ENCODE peak calls at places on chromosomes 11 and 22, in seven cellular contexts. G is H1, Q is suprapubic skin, C is lung, S is neural progenitor cell, F is tibial nerve, O is heart right ventricle. Z is an unnamed sample.
A peak's percentile ranks its signal among the peaks of the same experiment; 100 is the strongest.

GRCh38 chr11:69480547-69481392 is 693 bp upstream of the LINC01488 start:
- DNase-seq in S (no peak), O (peak; percentile 66), F (no peak), C (no peak), G (no peak), Q (no peak), Z (no peak)

GRCh38 chr11:27319065-27319464 is 44.0 kb downstream of the CCDC34 start:
- DNase-seq in F (no peak), C (no peak), Q (no peak), O (no peak), G (no peak), S (no peak), Z (no peak)

GRCh38 chr11:92886243-92886905 is 83.1 kb upstream of the MTNR1B start:
- DNase-seq in Q (no peak), S (peak; percentile 73), G (peak; percentile 62), O (peak; percentile 36), C (no peak), F (peak; percentile 61), Z (no peak)

GRCh38 chr22:49827307-49827852 is 293 bp downstream of the BRD1 start:
- DNase-seq in G (no peak), F (no peak), C (no peak), Q (no peak), O (no peak), S (peak; percentile 67), Z (no peak)

GRCh38 chr22:39205344-39206021 is 39.3 kb downstream of the PDGFB start:
- DNase-seq in Q (peak; percentile 50), S (no peak), C (no peak), O (no peak), G (no peak), F (no peak), Z (no peak)

GRCh38 chr11:100738701-100739100 is 51.6 kb downstream of the ARHGAP42 start:
- DNase-seq in S (no peak), Q (no peak), C (no peak), O (no peak), F (no peak), G (no peak), Z (no peak)

GRCh38 chr11:121194731-121195596 is 93.9 kb downstream of the TECTA start:
- DNase-seq in S (peak; percentile 74), G (peak; percentile 64), C (peak; percentile 61), Q (no peak), O (peak; percentile 57), F (peak; percentile 77), Z (peak; percentile 14)

GRCh38 chr11:66081505-66081904 is 11.4 kb downstream of the PACS1 start:
- DNase-seq in O (peak; percentile 29), Q (peak; percentile 83), C (peak; percentile 65), F (peak; percentile 21), S (no peak), G (no peak), Z (peak; percentile 38)

GRCh38 chr22:47144076-47144765 is 381.8 kb downstream of the TBC1D22A start:
- DNase-seq in Q (no peak), G (no peak), C (no peak), O (no peak), S (no peak), F (no peak), Z (no peak)

GRCh38 chr11:131079036-131079435 is 162.8 kb upstream of the SNX19 start:
- DNase-seq in Q (no peak), C (no peak), S (no peak), O (no peak), G (no peak), F (no peak), Z (no peak)

GRCh38 chr11:31531293-31531692 is 21.7 kb downstream of the ELP4 start:
- DNase-seq in O (no peak), G (no peak), F (no peak), S (no peak), C (no peak), Q (no peak), Z (no peak)

GRCh38 chr11:65150513-65151271 is 16.4 kb upstream of the SYVN1 start:
- DNase-seq in O (peak; percentile 75), F (peak; percentile 68), C (peak; percentile 89), G (no peak), S (no peak), Q (peak; percentile 85), Z (peak; percentile 99)

GRCh38 chr11:38330578-38330977 is 1732.5 kb upstream of the RAG2 start:
- DNase-seq in F (no peak), O (no peak), S (no peak), Q (no peak), G (no peak), C (no peak), Z (no peak)

GRCh38 chr11:1876361-1877063 is 15.2 kb downstream of the PRR33 start:
- DNase-seq in Q (peak; percentile 86), G (peak; percentile 84), O (peak; percentile 81), S (peak; percentile 65), C (no peak), F (no peak), Z (peak; percentile 62)

GRCh38 chr11:77287136-77287535 is 14.3 kb downstream of the GDPD4 start:
- DNase-seq in S (no peak), F (no peak), Q (no peak), G (no peak), O (no peak), C (no peak), Z (no peak)

GRCh38 chr11:79404325-79404724 is 36.5 kb downstream of the TENM4 start:
- DNase-seq in C (no peak), Q (no peak), F (peak; percentile 13), G (no peak), O (no peak), S (no peak), Z (no peak)

GRCh38 chr11:113505046-113505445 is 29.8 kb upstream of the DRD2 start:
- DNase-seq in G (no peak), F (no peak), O (no peak), S (no peak), C (no peak), Q (no peak), Z (no peak)

GRCh38 chr11:63668396-63668795 is 2.8 kb downstream of the ATL3 start:
- DNase-seq in S (no peak), O (no peak), G (no peak), C (no peak), F (no peak), Q (no peak), Z (no peak)

GRCh38 chr11:95304777-95305176 is 73.8 kb upstream of the SESN3 start:
- DNase-seq in S (no peak), F (no peak), Q (no peak), O (no peak), C (no peak), G (no peak), Z (no peak)

GRCh38 chr22:25911243-25911972 is 169.4 kb downstream of the MYO18B start:
- DNase-seq in F (no peak), C (no peak), S (no peak), O (peak; percentile 23), G (no peak), Q (no peak), Z (no peak)

GRCh38 chr22:30286813-30287625 is 2.3 kb downstream of the CASTOR1 start:
- DNase-seq in C (peak; percentile 75), F (no peak), Q (no peak), G (peak; percentile 98), S (peak; percentile 74), O (peak; percentile 61), Z (peak; percentile 45)

DNA sequence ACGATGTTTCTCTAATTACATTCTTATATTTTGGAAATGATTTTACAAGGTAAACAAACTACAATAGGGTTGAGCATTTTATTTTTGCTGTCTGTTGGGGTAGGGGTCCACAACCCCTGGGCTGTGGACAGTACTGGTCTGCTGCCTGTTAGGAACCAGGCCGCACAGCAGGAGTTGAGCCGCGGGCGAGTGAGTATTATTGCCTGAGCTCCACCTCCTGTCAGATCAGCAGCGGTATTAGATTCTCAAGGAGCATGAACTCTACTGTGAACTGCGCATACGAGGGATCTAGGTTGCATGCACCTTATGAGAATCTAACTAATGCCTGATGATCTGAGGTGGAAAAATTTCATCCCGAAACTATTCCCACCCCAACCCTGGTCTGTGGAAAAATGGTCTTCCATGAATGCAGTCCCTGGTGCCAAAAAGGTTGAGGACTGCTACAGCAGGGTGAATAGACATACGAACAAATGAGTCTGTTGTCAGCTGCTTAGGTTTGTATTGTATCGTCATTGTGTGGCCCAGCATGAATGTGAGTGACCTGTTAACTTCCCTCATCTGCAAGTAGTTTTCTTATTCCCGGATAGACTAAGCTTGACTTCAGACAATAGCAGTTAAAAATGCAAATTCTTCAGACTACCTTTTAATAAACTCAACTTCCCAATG is 29.8 kb downstream of the RNF141 start:
- DNase-seq in Q (no peak), C (no peak), O (no peak), G (peak; percentile 45), F (no peak), S (peak; percentile 84), Z (no peak)
- H3K4me3 ChIP-seq in Q (no peak overlapping the region), C (no peak overlapping the region), O (no peak overlapping the region), G (no peak overlapping the region), F (no peak overlapping the region), S (peak overlapping the region; percentile 39), Z (no peak overlapping the region)

GRCh38 chr11:18144243-18144642 is 11.9 kb downstream of the MRGPRX3 start:
- DNase-seq in G (no peak), O (no peak), S (no peak), F (no peak), Q (no peak), C (no peak), Z (no peak)

GRCh38 chr11:18145837-18146236 is 13.5 kb downstream of the MRGPRX3 start:
- DNase-seq in Q (no peak), C (no peak), G (no peak), F (no peak), S (no peak), O (no peak), Z (no peak)

GRCh38 chr11:18140145-18140544 is 7.8 kb downstream of the MRGPRX3 start:
- DNase-seq in O (no peak), S (no peak), F (no peak), G (no peak), C (no peak), Q (no peak), Z (no peak)

GRCh38 chr11:18145025-18145424 is 12.7 kb downstream of the MRGPRX3 start:
- DNase-seq in G (no peak), S (no peak), F (no peak), O (no peak), C (no peak), Q (no peak), Z (no peak)
- TF ChIP-seq CTCF in G (no peak), S (peak; percentile 51), F (no peak), O (no peak), C (no peak), Q (no peak), Z (no peak)

GRCh38 chr22:35928273-35928798 is 100.3 kb downstream of the RBFOX2 start:
- DNase-seq in G (no peak), O (no peak), Q (no peak), C (no peak), S (no peak), F (no peak), Z (no peak)

DNA sequence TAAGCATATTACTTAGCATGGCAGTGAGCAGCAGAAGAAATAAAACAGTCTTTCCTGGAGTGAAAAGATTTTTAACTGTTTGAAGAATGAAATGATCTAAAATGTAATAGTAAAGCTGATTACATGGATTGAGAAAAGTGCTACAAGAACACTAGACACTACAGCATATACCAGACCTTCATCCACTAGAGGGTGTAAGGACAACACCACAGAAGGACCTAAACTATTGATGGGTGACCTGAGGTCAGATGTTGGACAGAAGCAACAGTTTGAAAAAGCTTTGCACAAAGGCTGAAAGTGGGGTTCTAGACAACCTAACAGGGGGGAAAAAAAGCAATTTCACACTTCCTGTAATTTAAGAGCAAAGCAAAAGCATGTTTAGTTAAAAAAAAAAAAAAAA is 97.7 kb downstream of the RBFOX2 start:
- DNase-seq in G (no peak), C (no peak), O (peak; percentile 62), F (peak; percentile 47), Q (no peak), S (peak; percentile 54), Z (no peak)
- H3K4me1 ChIP-seq in G (no peaks in the 10 kb centered on the region), C (no peaks in the 10 kb centered on the region), O (no peaks in the 10 kb centered on the region), F (no peaks in the 10 kb centered on the region), Q (peaks cover 2% of the 10 kb centered on the region), S (peaks cover 13% of the 10 kb centered on the region), Z (no peaks in the 10 kb centered on the region)

GRCh38 chr11:34755671-34756070 is 134.8 kb downstream of the EHF start:
- DNase-seq in Q (no peak), F (no peak), O (no peak), G (no peak), C (no peak), S (no peak), Z (no peak)
- H3K4me3 ChIP-seq in Q (no peak overlapping the region), F (no peak overlapping the region), O (no peak overlapping the region), G (no peak overlapping the region), C (no peak overlapping the region), S (no peak overlapping the region), Z (no peak overlapping the region)

Z was measured in gastrocnemius medialis.